ENCODE peak calls at places on chromosomes 13 and 19, in eight cellular contexts. One of them, this sample, is unnamed.

GRCh38 chr13:23510979-23511735 is 59.1 kb upstream of the TNFRSF19 start:
- DNase-seq in endothelial cell of umbilical vein: peak
- DNase-seq in GM12878: peak
- DNase-seq in A549: peak
- DNase-seq in H1: no peak
- DNase-seq in K562: no peak
- DNase-seq in HepG2: peak
- DNase-seq in HCT116: peak
- DNase-seq in this sample: peak

GRCh38 chr19:6800991-6801396 is 28.5 kb downstream of the VAV1 start:
- DNase-seq in H1: no peak
- DNase-seq in K562: no peak
- DNase-seq in endothelial cell of umbilical vein: peak
- DNase-seq in A549: peak
- DNase-seq in HepG2: peak
- DNase-seq in HCT116: peak
- DNase-seq in GM12878: no peak
- DNase-seq in this sample: no peak

GRCh38 chr19:8573316-8573715 is 3.9 kb downstream of the MYO1F start:
- DNase-seq in K562: no peak
- DNase-seq in HCT116: no peak
- DNase-seq in GM12878: no peak
- DNase-seq in H1: no peak
- DNase-seq in endothelial cell of umbilical vein: no peak
- DNase-seq in A549: no peak
- DNase-seq in HepG2: no peak
- DNase-seq in this sample: no peak

GRCh38 chr19:33125929-33126388 is 6.0 kb upstream of the WDR88 start:
- DNase-seq in endothelial cell of umbilical vein: peak
- DNase-seq in HepG2: peak
- DNase-seq in K562: peak
- DNase-seq in HCT116: peak
- DNase-seq in H1: peak
- DNase-seq in GM12878: peak
- DNase-seq in A549: peak
- DNase-seq in this sample: peak

GRCh38 chr13:75514080-75515040 is 23.3 kb downstream of the COMMD6 start:
- DNase-seq in endothelial cell of umbilical vein: no peak
- DNase-seq in H1: no peak
- DNase-seq in A549: no peak
- DNase-seq in K562: no peak
- DNase-seq in HepG2: no peak
- DNase-seq in GM12878: no peak
- DNase-seq in HCT116: no peak
- DNase-seq in this sample: peak

GRCh38 chr13:38045278-38046048 is 175.9 kb upstream of the TRPC4 start:
- DNase-seq in GM12878: no peak
- DNase-seq in A549: peak
- DNase-seq in K562: peak
- DNase-seq in HCT116: no peak
- DNase-seq in HepG2: peak
- DNase-seq in H1: no peak
- DNase-seq in endothelial cell of umbilical vein: peak
- DNase-seq in this sample: peak

GRCh38 chr13:28652002-28652401 is 6.9 kb upstream of the POMP start:
- DNase-seq in GM12878: no peak
- DNase-seq in A549: no peak
- DNase-seq in H1: no peak
- DNase-seq in K562: no peak
- DNase-seq in HepG2: no peak
- DNase-seq in endothelial cell of umbilical vein: no peak
- DNase-seq in HCT116: no peak
- DNase-seq in this sample: no peak

GRCh38 chr19:34224996-34225658 is 29.2 kb upstream of the GARRE1 start:
- DNase-seq in endothelial cell of umbilical vein: no peak
- DNase-seq in A549: no peak
- DNase-seq in K562: no peak
- DNase-seq in H1: no peak
- DNase-seq in HepG2: no peak
- DNase-seq in GM12878: no peak
- DNase-seq in HCT116: no peak
- DNase-seq in this sample: peak

GRCh38 chr13:102561933-102562332 is 34.9 kb upstream of the TPP2 start:
- DNase-seq in A549: no peak
- DNase-seq in HepG2: peak
- DNase-seq in endothelial cell of umbilical vein: no peak
- DNase-seq in HCT116: no peak
- DNase-seq in K562: no peak
- DNase-seq in H1: no peak
- DNase-seq in GM12878: no peak
- DNase-seq in this sample: no peak

GRCh38 chr19:41957838-41958366 is 1.2 kb downstream of the RABAC1 start:
- DNase-seq in K562: peak
- DNase-seq in HCT116: peak
- DNase-seq in GM12878: no peak
- DNase-seq in H1: peak
- DNase-seq in endothelial cell of umbilical vein: peak
- DNase-seq in HepG2: peak
- DNase-seq in A549: peak
- DNase-seq in this sample: peak

GRCh38 chr19:53813996-53814395 is 10.1 kb downstream of the NLRP12 start:
- DNase-seq in H1: no peak
- DNase-seq in HepG2: no peak
- DNase-seq in GM12878: no peak
- DNase-seq in A549: no peak
- DNase-seq in K562: no peak
- DNase-seq in endothelial cell of umbilical vein: no peak
- DNase-seq in HCT116: no peak
- DNase-seq in this sample: peak

GRCh38 chr13:42747399-42747873 is 33.9 kb upstream of the FAM216B start:
- DNase-seq in GM12878: no peak
- DNase-seq in A549: peak
- DNase-seq in K562: no peak
- DNase-seq in HepG2: no peak
- DNase-seq in HCT116: no peak
- DNase-seq in H1: no peak
- DNase-seq in endothelial cell of umbilical vein: peak
- DNase-seq in this sample: no peak

GRCh38 chr13:20715340-20715732 is 11.8 kb downstream of the IL17D start:
- DNase-seq in endothelial cell of umbilical vein: no peak
- DNase-seq in GM12878: no peak
- DNase-seq in HCT116: no peak
- DNase-seq in K562: no peak
- DNase-seq in A549: no peak
- DNase-seq in HepG2: no peak
- DNase-seq in H1: no peak
- DNase-seq in this sample: no peak

GRCh38 chr13:45335397-45336024 is 5.5 kb downstream of the TPT1 start:
- DNase-seq in K562: no peak
- DNase-seq in HepG2: peak
- DNase-seq in endothelial cell of umbilical vein: no peak
- DNase-seq in HCT116: no peak
- DNase-seq in H1: no peak
- DNase-seq in GM12878: no peak
- DNase-seq in A549: no peak
- DNase-seq in this sample: peak

GRCh38 chr13:98842074-98842473 is 89.6 kb upstream of the SLC15A1 start:
- DNase-seq in HepG2: peak
- DNase-seq in endothelial cell of umbilical vein: no peak
- DNase-seq in HCT116: no peak
- DNase-seq in K562: no peak
- DNase-seq in H1: no peak
- DNase-seq in A549: no peak
- DNase-seq in GM12878: no peak
- DNase-seq in this sample: no peak

GRCh38 chr19:16002985-16003384 is 54.2 kb downstream of the OR10H4 start:
- DNase-seq in K562: no peak
- DNase-seq in endothelial cell of umbilical vein: no peak
- DNase-seq in A549: no peak
- DNase-seq in GM12878: no peak
- DNase-seq in H1: no peak
- DNase-seq in HepG2: no peak
- DNase-seq in HCT116: no peak
- DNase-seq in this sample: no peak

GRCh38 chr13:109208522-109208921 is 577.9 kb downstream of the IRS2 start:
- DNase-seq in endothelial cell of umbilical vein: no peak
- DNase-seq in K562: no peak
- DNase-seq in HepG2: no peak
- DNase-seq in H1: no peak
- DNase-seq in HCT116: no peak
- DNase-seq in GM12878: no peak
- DNase-seq in A549: no peak
- DNase-seq in this sample: no peak

GRCh38 chr19:8149261-8150094 is at the start of gene FBN3:
- DNase-seq in K562: peak
- DNase-seq in H1: peak
- DNase-seq in A549: no peak
- DNase-seq in HepG2: no peak
- DNase-seq in GM12878: no peak
- DNase-seq in HCT116: no peak
- DNase-seq in endothelial cell of umbilical vein: no peak
- DNase-seq in this sample: no peak

GRCh38 chr13:39779337-39780270 is 124.1 kb downstream of the COG6 start:
- DNase-seq in A549: no peak
- DNase-seq in HepG2: no peak
- DNase-seq in HCT116: no peak
- DNase-seq in K562: no peak
- DNase-seq in H1: no peak
- DNase-seq in endothelial cell of umbilical vein: peak
- DNase-seq in GM12878: no peak
- DNase-seq in this sample: no peak

GRCh38 chr19:35963514-35963913 is 27.3 kb downstream of the LRFN3 start:
- DNase-seq in HepG2: peak
- DNase-seq in HCT116: no peak
- DNase-seq in GM12878: no peak
- DNase-seq in endothelial cell of umbilical vein: peak
- DNase-seq in H1: peak
- DNase-seq in K562: peak
- DNase-seq in A549: peak
- DNase-seq in this sample: peak

GRCh38 chr19:35767288-35768081 is 7.9 kb upstream of the ARHGAP33 start:
- DNase-seq in HepG2: peak
- DNase-seq in GM12878: no peak
- DNase-seq in K562: no peak
- DNase-seq in H1: peak
- DNase-seq in endothelial cell of umbilical vein: no peak
- DNase-seq in HCT116: no peak
- DNase-seq in A549: no peak
- DNase-seq in this sample: no peak

GRCh38 chr13:30617315-30618185 is at the start of gene USPL1:
- DNase-seq in HCT116: peak
- DNase-seq in A549: peak
- DNase-seq in H1: peak
- DNase-seq in K562: peak
- DNase-seq in GM12878: peak
- DNase-seq in endothelial cell of umbilical vein: peak
- DNase-seq in HepG2: peak
- DNase-seq in this sample: peak
- TF ChIP-seq CTCF in HCT116: no peak
- TF ChIP-seq CTCF in A549: no peak
- TF ChIP-seq CTCF in H1: peak
- TF ChIP-seq CTCF in K562: peak
- TF ChIP-seq CTCF in GM12878: no peak
- TF ChIP-seq CTCF in endothelial cell of umbilical vein: no peak
- TF ChIP-seq CTCF in HepG2: peak
- TF ChIP-seq CTCF in this sample: no peak

GRCh38 chr19:45730389-45731288 is at the start of gene FBXO46:
- DNase-seq in K562: peak
- DNase-seq in A549: peak
- DNase-seq in HCT116: peak
- DNase-seq in GM12878: peak
- DNase-seq in HepG2: peak
- DNase-seq in endothelial cell of umbilical vein: peak
- DNase-seq in H1: peak
- DNase-seq in this sample: peak
- TF ChIP-seq POLR2A in K562: peak
- TF ChIP-seq POLR2A in A549: peak
- TF ChIP-seq POLR2A in HCT116: no peak
- TF ChIP-seq POLR2A in GM12878: peak
- TF ChIP-seq POLR2A in HepG2: no peak
- TF ChIP-seq POLR2A in endothelial cell of umbilical vein: peak
- TF ChIP-seq POLR2A in H1: peak
- TF ChIP-seq POLR2A in this sample: peak

DNA sequence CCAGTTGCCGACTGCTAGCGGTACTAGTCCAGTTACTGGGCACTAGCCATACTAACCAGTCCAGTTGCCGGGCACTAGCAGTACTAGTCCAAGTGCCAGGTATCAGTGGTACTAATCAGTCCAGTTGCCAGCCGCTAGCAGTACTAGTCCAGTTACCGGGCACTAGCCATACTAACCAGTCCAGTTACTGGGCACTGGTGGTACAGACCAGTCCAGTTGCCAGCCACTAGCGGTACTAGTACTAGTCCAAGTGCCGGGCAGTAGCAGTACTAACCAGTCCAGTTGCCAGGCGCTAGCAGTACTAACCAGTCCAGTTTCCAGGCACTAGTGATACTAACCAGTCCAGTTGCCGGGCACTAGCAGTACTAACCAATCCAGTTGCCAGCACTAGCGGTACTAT is 124.1 kb upstream of the MCF2L start:
- DNase-seq in endothelial cell of umbilical vein: no peak
- DNase-seq in HepG2: no peak
- DNase-seq in GM12878: no peak
- DNase-seq in A549: no peak
- DNase-seq in K562: no peak
- DNase-seq in H1: no peak
- DNase-seq in HCT116: no peak
- DNase-seq in this sample: no peak
- TF ChIP-seq MAX in endothelial cell of umbilical vein: no peak
- TF ChIP-seq MAX in HepG2: no peak
- TF ChIP-seq MAX in GM12878: no peak
- TF ChIP-seq MAX in A549: no peak
- TF ChIP-seq MAX in K562: no peak
- TF ChIP-seq MAX in H1: no peak
- TF ChIP-seq MAX in HCT116: no peak
- TF ChIP-seq MAX in this sample: no peak

GRCh38 chr13:33015791-33016323 is 366 bp upstream of the KL start:
- DNase-seq in K562: no peak
- DNase-seq in HepG2: no peak
- DNase-seq in H1: peak
- DNase-seq in HCT116: no peak
- DNase-seq in A549: no peak
- DNase-seq in GM12878: no peak
- DNase-seq in endothelial cell of umbilical vein: no peak
- DNase-seq in this sample: no peak

GRCh38 chr13:33017410-33017929 is 1.2 kb downstream of the KL start:
- DNase-seq in endothelial cell of umbilical vein: peak
- DNase-seq in K562: peak
- DNase-seq in HCT116: no peak
- DNase-seq in A549: peak
- DNase-seq in GM12878: peak
- DNase-seq in HepG2: peak
- DNase-seq in H1: no peak
- DNase-seq in this sample: peak

GRCh38 chr13:33018886-33019285 is 2.7 kb downstream of the KL start:
- DNase-seq in A549: no peak
- DNase-seq in H1: no peak
- DNase-seq in GM12878: no peak
- DNase-seq in K562: no peak
- DNase-seq in HepG2: no peak
- DNase-seq in HCT116: no peak
- DNase-seq in endothelial cell of umbilical vein: no peak
- DNase-seq in this sample: no peak

GRCh38 chr13:33015275-33015674 is 948 bp upstream of the KL start:
- DNase-seq in A549: no peak
- DNase-seq in endothelial cell of umbilical vein: no peak
- DNase-seq in HepG2: no peak
- DNase-seq in GM12878: no peak
- DNase-seq in H1: no peak
- DNase-seq in K562: no peak
- DNase-seq in HCT116: no peak
- DNase-seq in this sample: no peak

GRCh38 chr13:33016414-33017409 is at the start of gene KL:
- DNase-seq in endothelial cell of umbilical vein: no peak
- DNase-seq in HepG2: no peak
- DNase-seq in HCT116: no peak
- DNase-seq in A549: peak
- DNase-seq in H1: peak
- DNase-seq in GM12878: no peak
- DNase-seq in K562: no peak
- DNase-seq in this sample: peak
- TF ChIP-seq CTCF in endothelial cell of umbilical vein: no peak
- TF ChIP-seq CTCF in HepG2: no peak
- TF ChIP-seq CTCF in HCT116: no peak
- TF ChIP-seq CTCF in A549: no peak
- TF ChIP-seq CTCF in H1: no peak
- TF ChIP-seq CTCF in GM12878: peak
- TF ChIP-seq CTCF in K562: no peak
- TF ChIP-seq CTCF in this sample: no peak

This sample was measured in NB4.